ENCODE peak calls at places on chromosomes 16 and 17, in nine cellular contexts. B, U, Q, S, C, D, Y, F and H are unnamed samples.

GRCh38 chr16:4624827-4625616 is 396 bp downstream of the MGRN1 start:
- DNase-seq in B (peak), U (peak), Q (peak), S (peak), C (no peak), D (peak), Y (peak), F (peak), H (peak)

GRCh38 chr16:49559242-49559641 is 185.6 kb downstream of the C16orf78 start:
- DNase-seq in B (no peak), U (no peak), Q (no peak), S (no peak), C (no peak), D (no peak), Y (no peak), F (no peak), H (no peak)

GRCh38 chr16:46747777-46748651 is at the start of gene MYLK3:
- DNase-seq in B (no peak), U (no peak), Q (no peak), S (no peak), C (no peak), D (no peak), Y (no peak), F (peak), H (no peak)

GRCh38 chr16:65180986-65181710 is 59.3 kb upstream of the CDH11 start:
- DNase-seq in B (no peak), U (peak), Q (no peak), S (no peak), C (no peak), D (peak), Y (no peak), F (no peak), H (no peak)

GRCh38 chr17:40415390-40415789 is 2.3 kb downstream of the TOP2A start:
- DNase-seq in B (no peak), U (peak), Q (peak), S (peak), C (peak), D (peak), Y (peak), F (peak), H (no peak)

GRCh38 chr17:8436169-8436932 is 667 bp downstream of the NDEL1 start:
- DNase-seq in B (no peak), U (peak), Q (peak), S (peak), C (peak), D (peak), Y (peak), F (peak), H (peak)

GRCh38 chr16:6492742-6493141 is 839.9 kb upstream of the RBFOX1 start:
- DNase-seq in B (no peak), U (no peak), Q (no peak), S (no peak), C (no peak), D (no peak), Y (no peak), F (no peak), H (no peak)

GRCh38 chr17:59538195-59538909 is 27.1 kb upstream of the DHX40 start:
- DNase-seq in B (no peak), U (no peak), Q (no peak), S (no peak), C (no peak), D (no peak), Y (no peak), F (no peak), H (no peak)

GRCh38 chr16:3650631-3651265 is 3.7 kb upstream of the DNASE1 start:
- DNase-seq in B (no peak), U (no peak), Q (no peak), S (no peak), C (no peak), D (no peak), Y (no peak), F (no peak), H (no peak)

GRCh38 chr16:17171250-17172143 is 299.3 kb downstream of the XYLT1 start:
- DNase-seq in B (no peak), U (no peak), Q (no peak), S (no peak), C (no peak), D (no peak), Y (no peak), F (no peak), H (no peak)

GRCh38 chr16:57422026-57422944 is 17.7 kb downstream of the CCL17 start:
- DNase-seq in B (no peak), U (peak), Q (peak), S (peak), C (peak), D (peak), Y (peak), F (peak), H (no peak)

GRCh38 chr16:1950047-1950446 is 4.4 kb downstream of the RPL3L start:
- DNase-seq in B (no peak), U (peak), Q (peak), S (no peak), C (no peak), D (no peak), Y (no peak), F (no peak), H (no peak)

GRCh38 chr16:2295056-2295798 is 27.3 kb upstream of the RNPS1 start:
- DNase-seq in B (peak), U (no peak), Q (no peak), S (no peak), C (no peak), D (no peak), Y (no peak), F (no peak), H (no peak)

GRCh38 chr16:27285676-27286196 is 17.2 kb upstream of the NSMCE1 start:
- DNase-seq in B (no peak), U (peak), Q (no peak), S (no peak), C (no peak), D (no peak), Y (no peak), F (no peak), H (no peak)
- H3K4me2 ChIP-seq in B (peak), U (peak), Q (peak), S (no peak), C (peak), D (no peak), Y (no peak), F (no peak), H (no peak)

GRCh38 chr17:37280841-37281240 is 94.9 kb upstream of the C17orf78 start:
- DNase-seq in B (no peak), U (no peak), Q (peak), S (no peak), C (no peak), D (no peak), Y (no peak), F (no peak), H (no peak)
- H3K4me2 ChIP-seq in B (no peak), U (no peak), Q (no peak), S (no peak), C (no peak), D (no peak), Y (no peak), F (no peak), H (no peak)

DNA sequence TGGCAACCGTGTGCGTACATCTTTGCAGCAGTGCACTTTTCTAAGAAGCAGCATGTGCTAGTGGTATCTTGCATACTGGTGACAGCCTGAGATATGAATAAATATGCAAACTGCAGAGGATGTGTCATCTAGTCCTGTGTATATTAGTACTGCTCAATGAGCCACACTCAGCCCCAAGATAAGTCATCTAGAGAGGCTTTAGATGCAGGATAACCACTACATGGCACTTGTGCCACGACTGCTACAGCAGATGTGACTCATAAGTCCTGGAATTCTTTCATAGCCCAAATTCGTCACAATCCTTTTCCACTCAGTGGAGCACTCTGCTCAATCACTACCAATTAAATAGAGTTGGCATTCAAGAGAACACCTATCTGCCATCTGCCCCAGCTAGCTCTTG is 171.5 kb downstream of the AXIN2 start:
- DNase-seq in B (no peak), U (peak), Q (peak), S (no peak), C (peak), D (peak), Y (peak), F (no peak), H (no peak)
- H3K4me2 ChIP-seq in B (no peak), U (peak), Q (no peak), S (no peak), C (peak), D (peak), Y (no peak), F (no peak), H (no peak)

DNA sequence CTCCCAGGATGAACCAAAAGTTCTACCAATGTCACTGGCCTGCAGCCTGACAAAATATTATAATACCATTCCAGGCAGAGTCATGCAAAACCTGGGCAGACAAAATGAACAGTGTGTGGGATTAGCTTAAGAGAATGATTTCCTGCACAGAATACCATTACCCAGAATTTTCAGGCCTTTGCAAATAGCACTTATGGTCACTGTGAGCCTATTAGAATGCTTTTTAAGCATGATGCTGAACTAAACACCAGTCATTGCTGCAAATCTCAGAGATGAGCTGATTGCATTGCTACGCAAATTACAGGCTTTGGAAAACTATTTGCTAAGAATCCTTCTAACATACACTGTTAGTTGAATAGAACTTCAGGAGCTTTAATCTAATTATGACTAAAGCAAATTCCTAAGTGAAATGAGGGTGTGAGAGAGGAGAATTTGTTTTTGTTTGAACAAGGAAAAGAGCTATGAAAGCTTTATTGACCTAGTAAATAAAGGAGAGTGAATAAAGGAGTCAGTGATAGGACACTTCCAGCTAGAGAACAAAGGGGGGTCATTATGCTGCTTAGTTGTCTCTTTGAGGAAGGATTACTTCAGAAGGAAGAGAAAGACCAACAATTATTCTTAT is 398.8 kb downstream of the HS3ST3B1 start:
- DNase-seq in B (no peak), U (no peak), Q (no peak), S (no peak), C (peak), D (no peak), Y (no peak), F (no peak), H (no peak)
- H3K4me2 ChIP-seq in B (no peak), U (no peak), Q (no peak), S (no peak), C (no peak), D (no peak), Y (no peak), F (no peak), H (no peak)

DNA sequence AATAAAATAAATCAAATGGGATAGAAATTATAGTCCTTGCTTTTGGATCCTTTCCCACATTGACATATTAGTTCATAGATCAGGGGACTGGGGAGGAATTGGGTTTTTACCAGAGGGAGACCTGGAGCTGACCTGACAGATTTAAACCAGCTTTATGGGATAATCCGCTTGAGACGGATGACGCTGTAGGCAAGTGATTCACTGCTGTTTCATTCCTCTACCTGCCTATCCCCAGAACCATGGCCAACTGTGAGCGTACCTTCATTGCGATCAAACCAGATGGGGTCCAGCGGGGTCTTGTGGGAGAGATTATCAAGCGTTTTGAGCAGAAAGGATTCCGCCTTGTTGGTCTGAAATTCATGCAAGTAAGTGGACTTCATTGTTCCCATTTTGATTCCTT is 2.1 kb downstream of the NME1 start:
- DNase-seq in B (no peak), U (no peak), Q (no peak), S (no peak), C (no peak), D (no peak), Y (no peak), F (no peak), H (no peak)
- H3K4me2 ChIP-seq in B (peak), U (no peak), Q (no peak), S (no peak), C (peak), D (no peak), Y (no peak), F (no peak), H (peak)

GRCh38 chr17:2704031-2704889 is 7.3 kb downstream of the CLUH start:
- DNase-seq in B (no peak), U (no peak), Q (no peak), S (no peak), C (no peak), D (no peak), Y (no peak), F (no peak), H (no peak)
- H3K4me2 ChIP-seq in B (no peak), U (no peak), Q (no peak), S (no peak), C (no peak), D (no peak), Y (no peak), F (no peak), H (no peak)

GRCh38 chr17:29584452-29585079 is 4.9 kb downstream of the GIT1 start:
- DNase-seq in B (no peak), U (no peak), Q (no peak), S (no peak), C (no peak), D (no peak), Y (no peak), F (no peak), H (no peak)

GRCh38 chr17:29587591-29587990 is 1.9 kb downstream of the GIT1 start:
- DNase-seq in B (no peak), U (no peak), Q (no peak), S (no peak), C (no peak), D (no peak), Y (no peak), F (no peak), H (no peak)

GRCh38 chr17:29586676-29587469 is 2.6 kb downstream of the GIT1 start:
- DNase-seq in B (no peak), U (no peak), Q (no peak), S (no peak), C (no peak), D (no peak), Y (no peak), F (no peak), H (no peak)

GRCh38 chr17:29583324-29584248 is 5.9 kb downstream of the GIT1 start:
- DNase-seq in B (no peak), U (no peak), Q (peak), S (no peak), C (no peak), D (no peak), Y (no peak), F (no peak), H (no peak)

GRCh38 chr17:29585080-29585751 is 4.2 kb downstream of the GIT1 start:
- DNase-seq in B (no peak), U (no peak), Q (no peak), S (peak), C (no peak), D (no peak), Y (no peak), F (peak), H (no peak)
- H3K4me2 ChIP-seq in B (no peak), U (no peak), Q (no peak), S (peak), C (no peak), D (no peak), Y (no peak), F (no peak), H (peak)

GRCh38 chr17:68292689-68293040 is 1.4 kb downstream of the ARSG start:
- DNase-seq in B (no peak), U (no peak), Q (no peak), S (no peak), C (no peak), D (no peak), Y (no peak), F (no peak), H (no peak)

GRCh38 chr17:68294196-68294555 is 2.9 kb downstream of the ARSG start:
- DNase-seq in B (no peak), U (no peak), Q (no peak), S (no peak), C (no peak), D (no peak), Y (no peak), F (no peak), H (no peak)

GRCh38 chr17:68295086-68295485 is 3.8 kb downstream of the ARSG start:
- DNase-seq in B (no peak), U (no peak), Q (no peak), S (no peak), C (no peak), D (no peak), Y (no peak), F (no peak), H (no peak)

GRCh38 chr17:68294617-68295016 is 3.3 kb downstream of the ARSG start:
- DNase-seq in B (no peak), U (no peak), Q (no peak), S (no peak), C (no peak), D (no peak), Y (no peak), F (no peak), H (no peak)

DNA sequence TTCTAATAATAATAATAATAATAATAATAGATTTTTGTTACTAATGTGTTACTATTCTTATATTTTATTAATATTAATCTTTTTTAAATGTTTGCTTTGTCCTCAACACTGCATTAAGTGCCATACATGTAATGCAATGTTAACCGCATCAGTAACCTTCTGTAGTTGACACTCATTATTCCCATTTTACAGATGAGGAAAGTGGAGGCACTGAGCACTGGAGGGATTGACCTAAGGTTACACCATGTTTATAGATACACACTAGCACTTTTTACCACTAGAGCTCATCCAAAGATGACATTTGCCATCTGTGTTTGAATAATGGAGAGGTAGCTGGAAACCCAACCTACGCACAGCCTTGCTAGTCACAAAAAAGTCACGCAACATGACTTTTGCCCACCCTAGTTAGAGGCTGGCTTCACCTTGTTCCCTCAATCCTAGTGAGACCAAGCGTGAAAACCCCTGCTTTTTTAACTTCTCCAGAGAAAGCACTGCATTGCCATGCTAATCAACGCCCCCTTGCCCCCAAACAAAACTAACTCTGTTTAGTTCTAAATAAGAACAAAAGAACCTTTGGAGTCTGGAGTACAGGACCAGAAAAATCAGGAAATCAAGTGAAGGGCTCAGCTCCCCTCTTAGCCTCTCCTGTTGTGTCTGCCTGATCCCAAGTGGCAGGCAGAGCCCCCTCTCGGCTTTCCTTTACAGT is 2.3 kb downstream of the ARSG start:
- DNase-seq in B (no peak), U (no peak), Q (no peak), S (no peak), C (no peak), D (no peak), Y (no peak), F (no peak), H (no peak)
- H3K4me2 ChIP-seq in B (no peak), U (no peak), Q (no peak), S (no peak), C (no peak), D (no peak), Y (no peak), F (no peak), H (peak)